ENCODE peak calls at places on chromosomes 16 and 17, in seven cellular contexts. M is neuronal stem cell, L is endothelial cell of umbilical vein, S is H9, A is MM.1S, U is GM23248, W is adipocyte. O is an unnamed sample.

GRCh38 chr17:74467221-74467951 is 952 bp downstream of the CD300A start:
- DNase-seq in L (no peak), S (peak), W (no peak), U (no peak), M (no peak), A (peak), O (peak)

GRCh38 chr17:40480501-40481003 is 20.9 kb downstream of the TNS4 start:
- DNase-seq in L (no peak), U (peak), W (peak), M (no peak), S (peak), A (no peak), O (no peak)

GRCh38 chr17:79581306-79581932 is 29.4 kb downstream of the RBFOX3 start:
- DNase-seq in W (no peak), L (no peak), S (no peak), M (no peak), U (no peak), A (no peak), O (no peak)

GRCh38 chr17:35519442-35519841 is 18.0 kb downstream of the SLFN12L start:
- DNase-seq in U (no peak), W (no peak), A (no peak), S (no peak), L (no peak), M (no peak), O (no peak)

GRCh38 chr16:89334461-89334860 is 117.0 kb downstream of the ZNF778 start:
- DNase-seq in U (no peak), A (no peak), W (no peak), M (no peak), S (no peak), L (no peak), O (peak)

GRCh38 chr17:59829217-59830006 is 63.3 kb downstream of the TUBD1 start:
- DNase-seq in S (no peak), U (peak), A (peak), W (peak), M (no peak), L (peak), O (no peak)

GRCh38 chr17:73308017-73308823 is 3.6 kb downstream of the CDC42EP4 start:
- DNase-seq in A (no peak), W (peak), U (peak), M (no peak), S (no peak), L (peak), O (peak)

GRCh38 chr17:40442392-40443195 is 656 bp upstream of the IGFBP4 start:
- DNase-seq in A (no peak), W (peak), M (no peak), L (peak), U (peak), S (peak), O (peak)

GRCh38 chr17:15920758-15921239 is 24.1 kb upstream of the ADORA2B start:
- DNase-seq in W (peak), S (no peak), U (peak), M (no peak), L (no peak), A (no peak), O (peak)

GRCh38 chr17:57037401-57037800 is 47.6 kb upstream of the AKAP1 start:
- DNase-seq in W (no peak), S (no peak), U (no peak), M (no peak), A (no peak), L (no peak), O (no peak)

GRCh38 chr16:72857841-72858594 is 189.9 kb downstream of the ZFHX3 start:
- DNase-seq in U (no peak), L (no peak), A (no peak), W (no peak), S (no peak), M (no peak), O (no peak)

GRCh38 chr17:43410557-43411368 is 12.0 kb downstream of the ARL4D start:
- DNase-seq in A (no peak), U (peak), L (no peak), M (no peak), S (no peak), W (peak), O (peak)

GRCh38 chr16:48321307-48322036 is 63.7 kb downstream of the SIAH1 start:
- DNase-seq in W (peak), U (peak), L (no peak), S (no peak), M (no peak), A (no peak), O (no peak)

GRCh38 chr17:57077000-57077399 is 8.0 kb upstream of the AKAP1 start:
- DNase-seq in S (no peak), U (no peak), M (no peak), A (no peak), W (no peak), L (no peak), O (no peak)

GRCh38 chr16:4016648-4017047 is 99.6 kb downstream of the ADCY9 start:
- DNase-seq in A (no peak), W (peak), M (no peak), U (peak), L (no peak), S (no peak), O (no peak)

GRCh38 chr17:76166906-76167305 is 25.9 kb upstream of the FOXJ1 start:
- DNase-seq in W (no peak), L (no peak), U (no peak), S (no peak), M (no peak), A (no peak), O (no peak)

GRCh38 chr17:64056269-64057005 is 36.0 kb upstream of the ICAM2 start:
- DNase-seq in A (peak), U (no peak), L (no peak), M (no peak), W (no peak), S (peak), O (no peak)

GRCh38 chr16:86565181-86565631 is 1.4 kb upstream of the FOXC2 start:
- DNase-seq in W (no peak), M (no peak), A (no peak), L (no peak), S (peak), U (no peak), O (no peak)

DNA sequence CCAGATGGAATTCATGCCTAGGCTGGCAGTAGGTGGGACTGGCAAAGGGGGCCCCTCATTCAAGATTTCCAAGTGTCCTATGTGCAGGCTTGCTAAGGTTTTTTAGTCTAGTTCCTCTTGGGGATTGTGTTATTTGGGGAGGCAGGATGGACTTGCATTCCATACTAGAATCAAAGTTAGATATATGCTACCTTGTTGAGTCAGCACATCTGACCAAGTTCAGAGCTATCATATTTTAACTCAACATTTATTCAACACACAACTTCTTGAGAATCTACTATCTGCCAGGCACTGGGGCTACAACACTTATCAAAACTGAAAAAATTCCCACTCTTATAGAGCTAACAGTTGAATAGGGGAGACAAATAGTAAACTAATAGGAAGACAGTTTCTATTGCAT is 6.7 kb downstream of the GP2 start:
- DNase-seq in M (no peak), L (no peak), W (no peak), S (no peak), U (no peak), A (no peak), O (no peak)
- H3K9ac ChIP-seq in M (no peak), L (no peak), W (no peak), S (no peak), U (no peak), A (no peak), O (no peak)

GRCh38 chr16:9360075-9360474 is 268.6 kb downstream of the HAPSTR1 start:
- DNase-seq in L (no peak), W (no peak), M (no peak), U (no peak), A (no peak), S (peak), O (no peak)

GRCh38 chr16:9362050-9362449 is 270.6 kb downstream of the HAPSTR1 start:
- DNase-seq in U (no peak), L (no peak), W (no peak), S (peak), M (no peak), A (no peak), O (no peak)

GRCh38 chr16:9364721-9365693 is 273.6 kb downstream of the HAPSTR1 start:
- DNase-seq in A (no peak), S (no peak), L (no peak), M (no peak), U (no peak), W (no peak), O (peak)

GRCh38 chr16:9366048-9366969 is 274.9 kb downstream of the HAPSTR1 start:
- DNase-seq in L (no peak), S (no peak), M (no peak), W (no peak), A (no peak), U (no peak), O (no peak)

DNA sequence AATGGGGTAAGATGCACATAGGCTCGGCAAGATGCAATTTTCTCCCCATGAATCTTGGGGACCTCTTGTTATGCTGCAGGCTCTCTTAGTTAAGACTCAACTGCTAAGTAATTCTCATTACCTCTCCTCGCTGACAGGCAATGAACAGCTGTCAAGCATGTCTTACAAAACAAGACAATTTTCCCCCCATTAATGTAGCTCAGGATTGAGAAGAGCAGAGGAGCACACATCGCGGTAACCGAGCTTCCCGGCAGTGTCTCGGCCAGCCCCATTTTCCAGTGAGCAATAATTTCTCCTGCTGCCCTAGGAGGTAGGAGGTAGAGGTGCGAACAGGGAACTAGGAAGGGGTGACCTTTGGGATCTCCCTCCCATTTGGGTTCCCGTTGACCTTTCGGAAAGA is 272.1 kb downstream of the HAPSTR1 start:
- DNase-seq in A (no peak), M (no peak), W (no peak), L (no peak), U (no peak), S (no peak), O (no peak)
- H3K9ac ChIP-seq in A (no peak), M (no peak), W (no peak), L (no peak), U (no peak), S (no peak), O (no peak)

DNA sequence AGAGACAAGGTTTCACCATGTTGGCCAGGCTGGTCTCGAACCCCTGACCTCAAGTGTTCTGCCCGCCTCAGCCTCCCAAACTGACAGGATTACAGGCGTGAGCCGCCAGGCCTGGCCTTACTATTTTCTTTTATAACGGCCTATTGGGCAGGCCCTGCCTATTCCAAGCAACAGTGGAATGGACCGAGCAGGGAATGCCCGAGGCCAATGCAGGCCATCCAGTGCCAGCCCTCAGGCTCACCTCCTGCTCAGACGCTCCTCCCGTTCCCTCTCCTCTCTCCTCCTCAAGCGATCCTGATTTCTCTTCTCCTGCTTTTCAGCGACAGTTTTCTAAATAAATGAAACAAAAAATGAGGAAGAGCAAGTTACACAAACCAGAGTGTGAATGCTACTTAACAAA is 12.4 kb downstream of the HBQ1 start:
- DNase-seq in S (no peak), U (no peak), M (no peak), W (no peak), L (no peak), A (no peak), O (no peak)
- H3K9ac ChIP-seq in S (no peak), U (no peak), M (no peak), W (no peak), L (no peak), A (no peak), O (no peak)

DNA sequence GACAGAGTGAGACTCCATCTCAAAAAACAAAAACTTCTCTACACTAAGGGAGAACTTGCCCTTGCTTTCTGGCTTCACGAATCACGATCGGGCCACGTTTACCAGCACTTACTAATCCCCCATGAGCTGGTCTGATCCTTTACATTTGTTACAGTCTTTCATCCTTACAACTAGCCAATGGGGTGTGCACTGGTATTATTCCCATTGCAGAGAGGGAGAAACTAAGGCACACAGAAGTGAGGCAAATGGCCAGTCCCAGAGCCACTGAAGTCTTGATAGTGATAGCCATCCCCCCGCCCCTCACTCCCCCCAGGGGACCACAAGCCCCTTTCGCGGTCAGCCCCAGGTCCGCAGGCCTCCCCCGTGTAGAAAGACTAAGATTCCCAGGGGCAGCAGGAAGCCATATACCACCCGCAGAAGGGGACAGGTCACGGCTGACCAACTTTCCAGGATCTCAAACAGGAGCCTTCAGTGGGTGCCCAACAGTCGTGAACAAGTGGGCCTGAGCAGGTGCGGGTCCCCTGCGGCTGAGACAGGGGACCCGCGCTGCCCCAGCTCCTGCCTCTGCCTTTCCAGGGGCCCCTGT is 828 bp downstream of the NATD1 start:
- DNase-seq in A (no peak), W (no peak), M (no peak), S (no peak), U (peak), L (no peak), O (no peak)
- H3K9ac ChIP-seq in A (no peak), W (peak), M (peak), S (no peak), U (peak), L (no peak), O (no peak)

GRCh38 chr17:32820440-32820839 is 56.5 kb downstream of the MYO1D start:
- DNase-seq in S (no peak), M (no peak), L (no peak), W (no peak), A (no peak), U (no peak), O (no peak)
- H3K9ac ChIP-seq in S (no peak), M (no peak), L (no peak), W (no peak), A (no peak), U (no peak), O (no peak)

DNA sequence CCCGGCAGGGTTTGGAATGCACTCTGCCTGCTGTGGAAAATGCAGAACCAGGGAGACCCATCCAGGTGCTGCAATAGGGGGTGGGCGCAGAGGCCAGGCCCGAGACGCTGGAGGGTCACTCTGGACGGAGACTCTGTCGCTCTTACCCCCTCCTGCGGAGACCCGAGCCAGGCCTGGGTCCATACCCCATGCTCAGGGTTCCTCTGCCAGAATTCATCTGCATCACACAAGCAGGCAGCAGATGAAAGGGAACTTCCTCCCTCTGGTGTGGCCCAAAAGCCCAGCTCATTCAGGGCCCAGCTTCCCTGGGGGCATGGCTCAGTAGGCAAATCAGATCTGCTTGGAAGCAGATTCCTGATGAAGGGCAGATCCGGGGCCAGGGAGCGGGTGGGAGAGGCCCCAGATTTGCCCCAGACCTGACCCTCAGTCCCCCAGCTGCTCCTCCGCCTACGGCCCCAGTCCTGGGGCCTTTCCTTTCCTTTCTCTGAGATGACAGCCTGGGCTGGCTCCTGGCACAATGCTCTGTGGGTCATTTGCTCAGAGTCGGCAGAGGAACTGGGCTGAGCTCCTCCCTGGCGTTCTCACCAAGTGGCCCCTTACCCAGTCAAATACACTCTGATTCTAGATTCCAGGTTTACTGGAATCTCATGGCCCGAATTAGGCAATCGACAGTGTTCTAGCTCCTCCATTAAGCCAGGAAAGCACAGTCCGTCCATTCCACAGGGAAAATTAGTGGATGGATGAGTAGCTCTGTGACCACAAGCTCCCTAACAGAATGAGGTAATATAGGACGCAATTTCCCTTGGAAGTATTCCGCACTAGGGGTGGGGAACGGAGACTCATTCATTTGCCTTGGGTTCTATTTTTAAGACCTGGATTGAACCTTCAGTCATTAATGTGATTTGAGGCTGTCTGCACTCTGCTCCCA is 19.1 kb upstream of the RASD1 start:
- DNase-seq in S (peak), U (no peak), L (no peak), M (no peak), W (no peak), A (no peak), O (peak)
- H3K9ac ChIP-seq in S (no peak), U (no peak), L (no peak), M (no peak), W (peak), A (no peak), O (no peak)

GRCh38 chr17:77540975-77541374 is 400.2 kb downstream of the SEC14L1 start:
- DNase-seq in S (peak), A (no peak), W (no peak), M (no peak), L (no peak), U (no peak), O (no peak)

GRCh38 chr17:77542551-77543490 is 402.1 kb downstream of the SEC14L1 start:
- DNase-seq in M (peak), L (peak), W (peak), A (peak), S (peak), U (peak), O (peak)

GRCh38 chr17:77541995-77542394 is 401.2 kb downstream of the SEC14L1 start:
- DNase-seq in A (no peak), W (no peak), M (no peak), S (no peak), L (no peak), U (no peak), O (no peak)

GRCh38 chr17:77537566-77537965 is 396.8 kb downstream of the SEC14L1 start:
- DNase-seq in L (no peak), U (no peak), S (no peak), A (no peak), M (no peak), W (no peak), O (no peak)

DNA sequence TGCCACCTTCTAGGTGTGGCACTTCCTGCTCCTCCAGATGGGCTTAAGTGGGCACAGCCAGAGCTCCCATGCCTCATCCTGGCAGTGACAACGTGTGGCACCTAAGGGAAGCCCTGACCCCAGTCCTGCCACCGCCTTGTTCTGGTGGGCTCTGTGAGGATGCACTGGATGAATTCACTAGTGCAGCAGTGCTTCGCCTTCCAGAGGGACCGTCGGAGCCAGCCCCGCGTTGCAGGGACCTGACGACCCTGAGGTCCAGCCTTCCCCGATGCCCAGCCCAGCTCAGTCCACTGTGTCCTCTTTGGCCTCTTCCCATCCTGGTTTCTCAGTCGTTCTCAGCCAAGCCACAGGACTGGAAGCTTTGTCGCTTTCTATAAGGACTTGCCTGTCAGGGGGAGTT is 399.8 kb downstream of the SEC14L1 start:
- DNase-seq in W (no peak), S (no peak), U (no peak), A (no peak), M (no peak), L (no peak), O (no peak)
- H3K9ac ChIP-seq in W (no peak), S (no peak), U (no peak), A (no peak), M (no peak), L (no peak), O (no peak)

GRCh38 chr16:70527315-70527996 is 3.8 kb downstream of the SF3B3 start:
- DNase-seq in S (no peak), U (no peak), L (no peak), A (no peak), M (no peak), W (no peak), O (no peak)
- H3K9ac ChIP-seq in S (no peak), U (peak), L (no peak), A (no peak), M (no peak), W (peak), O (no peak)

O was measured in kidney.